ENCODE peak calls at places on chromosome 9, in ten cellular contexts. A is HS-5; T is kidney epithelial cell; J is activated T-helper 1 cell treated with Interleukin-2 at 50 U/mL for 16 hours; Y is psoas muscle; P is activated naive CD8-positive, alpha-beta T cell treated with anti-CD3 and anti-CD28 coated beads, Interleukin-2, amount 50 U/mL, for 24 hours; R is H7; N is endodermal cell; B is SHP77; Z is central memory CD8-positive, alpha-beta T cell. X is an unnamed sample.

GRCh38 chr9:130825051-130825651 is 9.9 kb upstream of the ABL1 start:
- DNase-seq in N (peak), B (peak), P (no peak), T (peak), A (no peak), J (no peak), Y (no peak), R (peak), Z (no peak), X (no peak)

GRCh38 chr9:129511320-129511900 is 109.5 kb downstream of the C9orf50 start:
- DNase-seq in P (no peak), J (no peak), N (no peak), T (no peak), B (no peak), Y (no peak), R (peak), A (no peak), Z (no peak), X (no peak)

GRCh38 chr9:26264709-26265601 is 586.7 kb upstream of the TUSC1 start:
- DNase-seq in A (peak), B (no peak), Z (no peak), R (no peak), P (no peak), T (peak), N (no peak), J (no peak), Y (no peak), X (no peak)

GRCh38 chr9:83511051-83511450 is 27.1 kb downstream of the FRMD3 start:
- DNase-seq in T (no peak), P (no peak), J (no peak), A (no peak), B (no peak), Z (no peak), N (no peak), Y (no peak), R (no peak), X (no peak)

GRCh38 chr9:109705515-109705914 is 74.5 kb upstream of the PALM2AKAP2 start:
- DNase-seq in A (peak), J (no peak), P (no peak), N (no peak), Y (no peak), T (no peak), R (peak), B (no peak), Z (no peak), X (no peak)

GRCh38 chr9:137478613-137479314 is 19.6 kb upstream of the NSMF start:
- DNase-seq in J (no peak), A (no peak), R (no peak), T (no peak), B (peak), Z (no peak), Y (no peak), P (no peak), N (peak), X (no peak)

GRCh38 chr9:79686381-79687130 is 114.8 kb downstream of the TLE4 start:
- DNase-seq in Y (peak), Z (no peak), N (no peak), A (peak), T (no peak), J (no peak), R (no peak), B (no peak), P (no peak), X (no peak)

GRCh38 chr9:113274474-113275146 is 762 bp downstream of the CDC26 start:
- DNase-seq in Z (no peak), P (peak), N (no peak), A (peak), T (peak), R (peak), Y (no peak), J (no peak), B (peak), X (no peak)

GRCh38 chr9:117488659-117489058 is 73.8 kb upstream of the ASTN2 start:
- DNase-seq in R (no peak), T (no peak), N (no peak), Y (no peak), Z (no peak), B (no peak), P (no peak), A (no peak), J (no peak), X (no peak)

GRCh38 chr9:70534058-70534457 is 119.6 kb upstream of the KLF9 start:
- DNase-seq in N (no peak), A (peak), R (no peak), J (no peak), T (no peak), Z (no peak), P (no peak), Y (no peak), B (no peak), X (no peak)

GRCh38 chr9:69174645-69175487 is 789 bp downstream of the TJP2 start:
- DNase-seq in N (peak), T (peak), Y (peak), Z (no peak), R (peak), A (peak), J (no peak), P (peak), B (no peak), X (no peak)

GRCh38 chr9:68515304-68516017 is 25.2 kb downstream of the TMEM252 start:
- DNase-seq in N (no peak), Y (peak), P (no peak), R (no peak), J (no peak), A (peak), T (no peak), Z (no peak), B (no peak), X (no peak)

GRCh38 chr9:95266649-95267048 is 50.9 kb downstream of the FANCC start:
- DNase-seq in P (no peak), T (no peak), A (no peak), B (no peak), Z (no peak), R (no peak), N (no peak), Y (no peak), J (no peak), X (no peak)

GRCh38 chr9:109118802-109119438 is 827 bp downstream of the TMEM245 start:
- DNase-seq in Z (no peak), N (peak), R (peak), P (no peak), B (no peak), Y (no peak), T (no peak), J (no peak), A (no peak), X (no peak)

GRCh38 chr9:92242115-92242778 is 51.2 kb downstream of the IARS1 start:
- DNase-seq in T (peak), A (no peak), B (peak), Z (no peak), R (peak), J (no peak), N (peak), Y (no peak), P (no peak), X (no peak)

GRCh38 chr9:92764988-92765936 is 629 bp upstream of the BICD2 start:
- DNase-seq in N (peak), R (peak), T (peak), Z (peak), J (peak), Y (peak), P (peak), B (peak), A (peak), X (peak)

GRCh38 chr9:16138961-16139441 is 586.2 kb downstream of the CCDC171 start:
- DNase-seq in J (no peak), Z (no peak), Y (peak), T (no peak), R (no peak), N (no peak), B (no peak), A (peak), P (no peak), X (no peak)

GRCh38 chr9:33024126-33024965 is 727 bp upstream of the DNAJA1 start:
- DNase-seq in Z (no peak), N (no peak), T (no peak), Y (no peak), J (no peak), A (no peak), P (no peak), B (no peak), R (no peak), X (no peak)

GRCh38 chr9:87894998-87895625 is 12.4 kb downstream of the SPATA31E1 start:
- DNase-seq in P (no peak), N (peak), A (no peak), Y (no peak), T (no peak), R (peak), B (no peak), Z (no peak), J (no peak), X (no peak)

GRCh38 chr9:131015112-131015511 is 6.1 kb downstream of the LAMC3 start:
- DNase-seq in T (no peak), J (no peak), R (no peak), P (no peak), Z (no peak), N (no peak), Y (no peak), B (no peak), A (no peak), X (no peak)

GRCh38 chr9:131393622-131394463 is at the start of gene PRRC2B:
- DNase-seq in A (no peak), B (peak), P (peak), R (peak), N (peak), Y (peak), J (peak), Z (peak), T (no peak), X (peak)

GRCh38 chr9:33458444-33458843 is 11.1 kb upstream of the AQP3 start:
- DNase-seq in R (no peak), P (peak), Y (no peak), N (peak), Z (no peak), B (no peak), A (no peak), J (peak), T (peak), X (peak)

GRCh38 chr9:32873131-32873530 is 89.8 kb downstream of the TMEM215 start:
- DNase-seq in B (no peak), J (no peak), Y (no peak), P (no peak), N (no peak), Z (no peak), T (no peak), A (no peak), R (no peak), X (no peak)

GRCh38 chr9:129962889-129963703 is 79.9 kb downstream of the FNBP1 start:
- DNase-seq in A (no peak), R (no peak), J (peak), Z (peak), T (no peak), B (no peak), N (peak), Y (no peak), P (peak), X (peak)

GRCh38 chr9:21696411-21696865 is 106.0 kb upstream of the MTAP start:
- DNase-seq in A (no peak), R (peak), Z (no peak), B (no peak), Y (no peak), T (no peak), P (no peak), J (no peak), N (peak), X (no peak)

X was measured in CD4-positive, alpha-beta T cell.